ENCODE peak calls at places on chromosomes 11 and 22, in eight cellular contexts. R is GM23338; M is GM18507; C is stimulated activated CD4-positive, alpha-beta T cell treated with anti-CD3 and anti-CD28 coated beads, Interleukin-15, amount 100 ng/mL, for 24 hours; H is epithelial cell of esophagus; P is activated CD4-positive, alpha-beta T cell treated with anti-CD3 and anti-CD28 coated beads, Interleukin-2, amount 50 U/mL, for 48 hours; K is M059J; U is NCI-H1092. O is an unnamed sample.

GRCh38 chr11:116511684-116512083 is 261.1 kb downstream of the BUD13 start:
- DNase-seq in U (no peak), R (no peak), P (no peak), C (no peak), H (no peak), K (no peak), M (no peak), O (no peak)

GRCh38 chr11:130478881-130479280 is 30.4 kb downstream of the ADAMTS15 start:
- DNase-seq in R (no peak), P (no peak), U (no peak), H (no peak), C (no peak), M (no peak), K (peak), O (no peak)

GRCh38 chr11:130427581-130428211 is 713 bp downstream of the ADAMTS8 start:
- DNase-seq in P (no peak), C (no peak), H (no peak), M (no peak), K (no peak), U (peak), R (peak), O (no peak)

GRCh38 chr11:85088286-85088685 is 538.9 kb downstream of the DLG2 start:
- DNase-seq in P (no peak), R (no peak), C (no peak), U (no peak), K (peak), M (no peak), H (peak), O (no peak)

GRCh38 chr22:48070760-48071159 is 1308.3 kb downstream of the TBC1D22A start:
- DNase-seq in M (no peak), U (no peak), C (no peak), H (no peak), P (no peak), R (peak), K (no peak), O (no peak)

GRCh38 chr11:66328307-66329144 is 7.7 kb downstream of the RIN1 start:
- DNase-seq in P (peak), R (peak), H (peak), K (peak), U (peak), C (peak), M (peak), O (peak)

GRCh38 chr11:2193099-2193886 is 21.7 kb upstream of the TH start:
- DNase-seq in H (no peak), U (no peak), P (no peak), M (no peak), C (no peak), K (no peak), R (no peak), O (no peak)

GRCh38 chr11:48055292-48056132 is 75.2 kb downstream of the PTPRJ start:
- DNase-seq in P (peak), C (peak), H (peak), U (no peak), R (peak), M (no peak), K (peak), O (no peak)

GRCh38 chr11:32353884-32354283 is 81.5 kb downstream of the WT1 start:
- DNase-seq in P (no peak), K (peak), R (no peak), C (no peak), M (no peak), H (no peak), U (no peak), O (no peak)

GRCh38 chr11:124865181-124865901 is at the start of gene ROBO3:
- DNase-seq in C (no peak), H (peak), P (no peak), M (no peak), K (no peak), R (peak), U (no peak), O (no peak)

GRCh38 chr22:17647996-17648395 is 9.4 kb downstream of the BCL2L13 start:
- DNase-seq in K (no peak), M (no peak), H (no peak), P (no peak), C (no peak), U (no peak), R (no peak), O (no peak)

GRCh38 chr11:59550842-59551650 is 39.7 kb downstream of the OR4D9 start:
- DNase-seq in K (peak), U (peak), C (peak), M (no peak), R (peak), P (peak), H (peak), O (peak)

GRCh38 chr11:130637566-130637965 is 189.1 kb downstream of the ADAMTS15 start:
- DNase-seq in U (no peak), M (no peak), H (no peak), C (no peak), K (no peak), R (no peak), P (no peak), O (no peak)

GRCh38 chr22:42893366-42894150 is 36.5 kb upstream of the ARFGAP3 start:
- DNase-seq in K (no peak), U (no peak), R (no peak), P (no peak), H (no peak), C (no peak), M (no peak), O (no peak)

GRCh38 chr11:121582296-121582695 is 129.5 kb upstream of the SORL1-AS1 start:
- DNase-seq in H (no peak), P (no peak), R (no peak), K (no peak), U (no peak), M (no peak), C (no peak), O (no peak)

GRCh38 chr11:86696004-86696403 is 23.6 kb upstream of the ME3 start:
- DNase-seq in U (no peak), C (no peak), R (no peak), K (peak), M (no peak), H (peak), P (no peak), O (peak)

GRCh38 chr22:50305658-50306566 is 1.5 kb downstream of the PLXNB2 start:
- DNase-seq in K (peak), H (peak), C (no peak), R (peak), U (no peak), P (peak), M (no peak), O (peak)

GRCh38 chr11:114102993-114103896 is 43.7 kb downstream of the ZBTB16 start:
- DNase-seq in K (no peak), C (no peak), M (no peak), U (no peak), P (no peak), R (no peak), H (no peak), O (no peak)

GRCh38 chr11:2884424-2884815 is 1.2 kb downstream of the CDKN1C start:
- DNase-seq in U (no peak), M (no peak), C (no peak), K (no peak), R (no peak), H (no peak), P (no peak), O (no peak)

GRCh38 chr11:4068962-4069361 is 25.6 kb upstream of the RRM1 start:
- DNase-seq in U (no peak), R (no peak), K (peak), C (no peak), M (no peak), H (no peak), P (no peak), O (no peak)

GRCh38 chr11:93585758-93586157 is 42.6 kb upstream of the SMCO4 start:
- DNase-seq in M (no peak), H (peak), K (peak), P (no peak), R (no peak), U (no peak), C (no peak), O (no peak)

GRCh38 chr11:95888439-95888838 is 35.5 kb downstream of the MTMR2 start:
- DNase-seq in R (no peak), P (no peak), K (no peak), H (no peak), M (no peak), C (no peak), U (no peak), O (no peak)

GRCh38 chr11:112771847-112772246 is 189.4 kb upstream of the NCAM1 start:
- DNase-seq in R (no peak), C (no peak), U (no peak), M (no peak), P (no peak), K (no peak), H (no peak), O (no peak)

GRCh38 chr22:40853961-40854360 is 2.5 kb downstream of the ST13 start:
- DNase-seq in H (peak), M (no peak), K (no peak), U (no peak), R (no peak), C (no peak), P (no peak), O (no peak)

GRCh38 chr11:2409701-2410468 is 9.3 kb downstream of the TSSC4 start:
- DNase-seq in C (no peak), P (no peak), U (no peak), M (no peak), H (no peak), R (no peak), K (no peak), O (no peak)

GRCh38 chr11:1744137-1744878 is 6.1 kb downstream of the IFITM10 start:
- DNase-seq in K (peak), P (no peak), H (no peak), U (no peak), C (no peak), R (no peak), M (no peak), O (no peak)

GRCh38 chr11:44575288-44575672 is 9.8 kb downstream of the CD82 start:
- DNase-seq in C (peak), M (no peak), H (peak), U (no peak), K (peak), P (peak), R (no peak), O (no peak)

GRCh38 chr11:36012410-36012809 is 68.5 kb downstream of the LDLRAD3 start:
- DNase-seq in U (no peak), R (no peak), H (peak), M (no peak), K (peak), P (no peak), C (no peak), O (no peak)

GRCh38 chr22:30979932-30980331 is 10.9 kb downstream of the TUG1 start:
- DNase-seq in P (no peak), U (no peak), M (no peak), K (peak), H (no peak), R (peak), C (no peak), O (no peak)

GRCh38 chr11:71430166-71430565 is 18.0 kb downstream of the DHCR7 start:
- DNase-seq in H (no peak), C (no peak), M (no peak), R (no peak), P (no peak), U (no peak), K (no peak), O (no peak)

O was measured in HCT116.